ENCODE peak calls at places on chromosomes 5 and 9, in five cellular contexts. One of them, this sample, is unnamed.

GRCh38 chr9:73077625-73078030 is 74.0 kb upstream of the ANXA1 start:
- DNase-seq in AG04450: no peak
- DNase-seq in omental fat pad: no peak
- DNase-seq in stomach: no peak
- DNase-seq in nephron progenitor cell: no peak
- DNase-seq in this sample: no peak

GRCh38 chr9:28970241-28970654 is 1397.0 kb upstream of the C9orf72 start:
- DNase-seq in AG04450: no peak
- DNase-seq in omental fat pad: no peak
- DNase-seq in stomach: no peak
- DNase-seq in nephron progenitor cell: no peak
- DNase-seq in this sample: no peak

GRCh38 chr9:81557957-81558791 is 131.2 kb downstream of the TLE1 start:
- DNase-seq in AG04450: peak
- DNase-seq in omental fat pad: no peak
- DNase-seq in stomach: peak
- DNase-seq in nephron progenitor cell: no peak
- DNase-seq in this sample: no peak

GRCh38 chr5:175688352-175689146 is 30.7 kb downstream of the HRH2 start:
- DNase-seq in AG04450: no peak
- DNase-seq in omental fat pad: no peak
- DNase-seq in stomach: no peak
- DNase-seq in nephron progenitor cell: no peak
- DNase-seq in this sample: no peak

GRCh38 chr9:96222132-96222531 is 79.8 kb downstream of the HSD17B3 start:
- DNase-seq in AG04450: no peak
- DNase-seq in omental fat pad: no peak
- DNase-seq in stomach: no peak
- DNase-seq in nephron progenitor cell: no peak
- DNase-seq in this sample: no peak

GRCh38 chr9:95506692-95507455 is 9.9 kb downstream of the PTCH1 start:
- DNase-seq in AG04450: no peak
- DNase-seq in omental fat pad: no peak
- DNase-seq in stomach: peak
- DNase-seq in nephron progenitor cell: peak
- DNase-seq in this sample: no peak

GRCh38 chr5:28548856-28549255 is 1510.5 kb upstream of the CDH9 start:
- DNase-seq in AG04450: no peak
- DNase-seq in omental fat pad: no peak
- DNase-seq in stomach: no peak
- DNase-seq in nephron progenitor cell: no peak
- DNase-seq in this sample: no peak

GRCh38 chr5:145936401-145937131 is at the start of gene SH3RF2:
- DNase-seq in AG04450: peak
- DNase-seq in omental fat pad: peak
- DNase-seq in stomach: peak
- DNase-seq in nephron progenitor cell: peak
- DNase-seq in this sample: peak

GRCh38 chr9:7003876-7004275 is 246.1 kb downstream of the KDM4C start:
- DNase-seq in AG04450: no peak
- DNase-seq in omental fat pad: no peak
- DNase-seq in stomach: no peak
- DNase-seq in nephron progenitor cell: no peak
- DNase-seq in this sample: no peak

GRCh38 chr5:53318303-53318702 is 162.1 kb upstream of the FST start:
- DNase-seq in AG04450: no peak
- DNase-seq in omental fat pad: no peak
- DNase-seq in stomach: no peak
- DNase-seq in nephron progenitor cell: no peak
- DNase-seq in this sample: no peak

GRCh38 chr9:38419216-38419615 is 5.0 kb downstream of the IGFBPL1 start:
- DNase-seq in AG04450: no peak
- DNase-seq in omental fat pad: no peak
- DNase-seq in stomach: no peak
- DNase-seq in nephron progenitor cell: no peak
- DNase-seq in this sample: no peak

GRCh38 chr5:44935262-44935661 is 126.5 kb downstream of the MRPS30 start:
- DNase-seq in AG04450: no peak
- DNase-seq in omental fat pad: no peak
- DNase-seq in stomach: no peak
- DNase-seq in nephron progenitor cell: no peak
- DNase-seq in this sample: no peak

GRCh38 chr5:154727361-154727760 is 27.8 kb upstream of the LARP1 start:
- DNase-seq in AG04450: no peak
- DNase-seq in omental fat pad: no peak
- DNase-seq in stomach: no peak
- DNase-seq in nephron progenitor cell: no peak
- DNase-seq in this sample: no peak

DNA sequence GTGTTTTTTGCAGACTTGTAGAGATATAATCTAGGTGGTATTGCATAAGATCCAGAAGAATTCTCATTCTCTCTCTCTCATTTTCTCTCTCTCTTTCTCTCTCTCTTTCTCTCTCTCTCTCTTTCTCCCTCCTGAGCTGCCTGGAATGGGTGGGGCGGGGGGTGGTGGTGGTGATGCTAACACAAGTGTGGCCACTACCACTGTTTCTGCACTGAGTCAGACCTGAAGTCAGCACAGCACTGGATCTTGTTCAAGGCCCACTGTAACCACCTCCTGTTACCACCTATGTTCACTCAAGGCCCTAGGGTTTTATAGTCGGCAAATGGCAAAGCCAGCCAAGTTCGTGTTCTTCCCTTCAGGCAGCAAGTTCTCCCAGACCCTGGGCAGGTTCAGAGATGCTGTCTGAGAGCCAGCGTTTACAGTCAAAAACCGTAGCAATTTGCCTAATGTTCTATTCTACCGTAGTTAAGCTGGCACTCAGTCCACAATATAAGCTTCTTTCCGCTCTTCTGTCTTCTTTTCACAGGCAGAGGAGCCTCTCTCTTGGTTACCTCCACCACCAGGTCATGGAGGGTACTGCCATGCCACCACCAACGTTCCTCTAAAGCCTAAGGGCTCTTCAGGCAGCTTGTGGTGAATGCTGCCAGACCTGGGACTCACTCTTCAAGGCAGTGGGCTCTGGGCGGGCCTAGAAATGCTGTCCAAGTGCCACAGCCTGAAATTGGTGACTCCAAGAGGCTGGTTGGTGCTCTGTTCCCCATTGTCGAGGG is 235.7 kb upstream of the PRR16 start:
- DNase-seq in AG04450: no peak
- DNase-seq in omental fat pad: no peak
- DNase-seq in stomach: no peak
- DNase-seq in nephron progenitor cell: no peak
- DNase-seq in this sample: no peak
- TF ChIP-seq CTCF in AG04450: peak
- TF ChIP-seq CTCF in omental fat pad: no peak
- TF ChIP-seq CTCF in stomach: no peak
- TF ChIP-seq CTCF in nephron progenitor cell: no peak
- TF ChIP-seq CTCF in this sample: no peak

GRCh38 chr5:43042626-43043399 is 2.7 kb upstream of the ANXA2R start:
- DNase-seq in AG04450: no peak
- DNase-seq in omental fat pad: no peak
- DNase-seq in stomach: peak
- DNase-seq in nephron progenitor cell: peak
- DNase-seq in this sample: peak
- TF ChIP-seq CTCF in AG04450: peak
- TF ChIP-seq CTCF in omental fat pad: no peak
- TF ChIP-seq CTCF in stomach: no peak
- TF ChIP-seq CTCF in nephron progenitor cell: no peak
- TF ChIP-seq CTCF in this sample: no peak

GRCh38 chr5:159527546-159527945 is 197.3 kb upstream of the IL12B start:
- DNase-seq in AG04450: no peak
- DNase-seq in omental fat pad: no peak
- DNase-seq in stomach: no peak
- DNase-seq in nephron progenitor cell: no peak
- DNase-seq in this sample: no peak

GRCh38 chr5:159519365-159519764 is 189.1 kb upstream of the IL12B start:
- DNase-seq in AG04450: no peak
- DNase-seq in omental fat pad: no peak
- DNase-seq in stomach: no peak
- DNase-seq in nephron progenitor cell: no peak
- DNase-seq in this sample: no peak

GRCh38 chr5:159522841-159523240 is 192.6 kb upstream of the IL12B start:
- DNase-seq in AG04450: no peak
- DNase-seq in omental fat pad: no peak
- DNase-seq in stomach: no peak
- DNase-seq in nephron progenitor cell: no peak
- DNase-seq in this sample: no peak

GRCh38 chr5:159525117-159525516 is 194.8 kb upstream of the IL12B start:
- DNase-seq in AG04450: no peak
- DNase-seq in omental fat pad: no peak
- DNase-seq in stomach: no peak
- DNase-seq in nephron progenitor cell: no peak
- DNase-seq in this sample: no peak
- TF ChIP-seq CTCF in AG04450: peak
- TF ChIP-seq CTCF in omental fat pad: no peak
- TF ChIP-seq CTCF in stomach: no peak
- TF ChIP-seq CTCF in nephron progenitor cell: no peak
- TF ChIP-seq CTCF in this sample: no peak

GRCh38 chr9:89946741-89947140 is 341.9 kb downstream of the GADD45G start:
- DNase-seq in AG04450: no peak
- DNase-seq in omental fat pad: no peak
- DNase-seq in stomach: no peak
- DNase-seq in nephron progenitor cell: no peak
- DNase-seq in this sample: no peak

GRCh38 chr9:89943728-89944127 is 338.9 kb downstream of the GADD45G start:
- DNase-seq in AG04450: no peak
- DNase-seq in omental fat pad: no peak
- DNase-seq in stomach: no peak
- DNase-seq in nephron progenitor cell: no peak
- DNase-seq in this sample: no peak

GRCh38 chr9:89942643-89943042 is 337.8 kb downstream of the GADD45G start:
- DNase-seq in AG04450: no peak
- DNase-seq in omental fat pad: no peak
- DNase-seq in stomach: no peak
- DNase-seq in nephron progenitor cell: no peak
- DNase-seq in this sample: no peak

GRCh38 chr9:89943309-89943708 is 338.5 kb downstream of the GADD45G start:
- DNase-seq in AG04450: no peak
- DNase-seq in omental fat pad: no peak
- DNase-seq in stomach: no peak
- DNase-seq in nephron progenitor cell: no peak
- DNase-seq in this sample: no peak

GRCh38 chr9:89945133-89945532 is 340.3 kb downstream of the GADD45G start:
- DNase-seq in AG04450: no peak
- DNase-seq in omental fat pad: no peak
- DNase-seq in stomach: no peak
- DNase-seq in nephron progenitor cell: no peak
- DNase-seq in this sample: no peak
- TF ChIP-seq CTCF in AG04450: no peak
- TF ChIP-seq CTCF in omental fat pad: no peak
- TF ChIP-seq CTCF in stomach: no peak
- TF ChIP-seq CTCF in nephron progenitor cell: peak
- TF ChIP-seq CTCF in this sample: no peak

GRCh38 chr5:142924135-142924883 is 154.1 kb downstream of the ARHGAP26 start:
- DNase-seq in AG04450: no peak
- DNase-seq in omental fat pad: no peak
- DNase-seq in stomach: no peak
- DNase-seq in nephron progenitor cell: no peak
- DNase-seq in this sample: no peak
- TF ChIP-seq CTCF in AG04450: peak
- TF ChIP-seq CTCF in omental fat pad: no peak
- TF ChIP-seq CTCF in stomach: no peak
- TF ChIP-seq CTCF in nephron progenitor cell: no peak
- TF ChIP-seq CTCF in this sample: no peak

DNA sequence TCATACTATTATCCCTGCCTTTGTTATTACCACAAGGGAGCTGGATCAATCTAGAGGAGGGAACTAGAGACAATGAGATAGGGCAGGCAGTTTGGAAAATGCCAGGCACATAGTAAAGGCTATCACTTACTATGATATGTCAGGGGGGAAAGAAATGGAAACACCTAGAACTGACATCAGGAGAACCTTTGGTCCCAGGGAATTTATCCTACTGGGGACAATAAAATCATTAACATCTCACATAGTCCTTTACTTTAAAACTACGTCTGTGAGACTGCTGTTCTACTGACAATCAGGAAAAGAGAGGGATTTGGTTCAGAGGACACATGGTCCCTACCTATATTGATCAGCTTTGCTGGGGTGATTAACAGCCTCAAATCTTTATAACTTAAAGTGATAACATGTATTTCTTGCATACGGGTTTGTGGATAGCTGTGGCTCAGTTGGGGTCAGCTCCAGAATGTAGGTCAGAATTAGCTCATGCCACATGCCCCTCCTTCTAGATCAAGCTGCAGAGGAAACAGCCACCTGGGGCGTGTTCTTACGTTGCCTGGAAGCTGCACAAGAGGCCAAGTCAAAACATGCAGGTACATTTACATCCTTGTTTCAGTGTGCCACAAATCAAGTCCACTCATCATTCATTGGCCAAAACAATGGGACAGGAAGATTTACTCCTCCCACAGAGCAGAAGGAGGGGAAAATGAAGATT is 43.9 kb upstream of the ALDOB start:
- DNase-seq in AG04450: no peak
- DNase-seq in omental fat pad: no peak
- DNase-seq in stomach: peak
- DNase-seq in nephron progenitor cell: no peak
- DNase-seq in this sample: no peak
- TF ChIP-seq CTCF in AG04450: no peak
- TF ChIP-seq CTCF in omental fat pad: no peak
- TF ChIP-seq CTCF in stomach: no peak
- TF ChIP-seq CTCF in nephron progenitor cell: no peak
- TF ChIP-seq CTCF in this sample: no peak

DNA sequence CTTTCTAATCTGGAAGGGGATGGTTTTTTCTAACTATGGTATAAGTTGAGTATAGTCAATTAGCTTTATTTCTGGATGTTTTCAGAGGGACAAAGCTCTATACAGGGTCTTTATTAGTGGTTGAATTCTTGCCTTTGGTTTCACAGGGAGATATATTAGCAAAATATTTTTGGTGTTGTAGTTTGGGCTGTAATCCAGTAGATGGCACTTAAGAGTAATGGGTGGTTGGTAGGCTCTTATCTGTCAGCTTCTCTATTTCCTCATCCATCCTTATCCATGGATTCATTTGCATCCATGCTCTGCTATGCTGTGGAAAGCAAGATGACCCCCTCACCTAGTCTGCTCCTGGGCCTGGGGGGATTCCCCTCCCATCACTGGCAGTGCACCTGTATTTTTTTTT is 363.6 kb upstream of the CYLC2 start:
- DNase-seq in AG04450: no peak
- DNase-seq in omental fat pad: no peak
- DNase-seq in stomach: no peak
- DNase-seq in nephron progenitor cell: no peak
- DNase-seq in this sample: no peak
- TF ChIP-seq CTCF in AG04450: no peak
- TF ChIP-seq CTCF in omental fat pad: no peak
- TF ChIP-seq CTCF in stomach: no peak
- TF ChIP-seq CTCF in nephron progenitor cell: no peak
- TF ChIP-seq CTCF in this sample: no peak

This sample was measured in mesothelial cell of epicardium.